ENCODE peak calls at places on chromosomes 1 and 21, in seven cellular contexts. One of them, this sample, is unnamed.

GRCh38 chr1:167770127-167770526 is 48.3 kb downstream of the MPZL1 start:
- DNase-seq in prostate gland: no peak
- DNase-seq in suprapubic skin: no peak
- DNase-seq in transverse colon: no peak
- DNase-seq in HCT116: no peak
- DNase-seq in GM12892: no peak
- DNase-seq in stomach: no peak
- DNase-seq in this sample: no peak

GRCh38 chr1:67677408-67677807 is 7.6 kb upstream of the GADD45A start:
- DNase-seq in GM12892: no peak
- DNase-seq in stomach: no peak
- DNase-seq in prostate gland: no peak
- DNase-seq in transverse colon: no peak
- DNase-seq in HCT116: no peak
- DNase-seq in suprapubic skin: no peak
- DNase-seq in this sample: no peak

GRCh38 chr1:193558491-193559028 is 372.1 kb upstream of the B3GALT2 start:
- DNase-seq in HCT116: peak
- DNase-seq in GM12892: no peak
- DNase-seq in prostate gland: no peak
- DNase-seq in stomach: no peak
- DNase-seq in transverse colon: no peak
- DNase-seq in suprapubic skin: no peak
- DNase-seq in this sample: no peak

GRCh38 chr1:116769050-116769449 is 14.8 kb downstream of the CD2 start:
- DNase-seq in HCT116: no peak
- DNase-seq in suprapubic skin: no peak
- DNase-seq in GM12892: no peak
- DNase-seq in transverse colon: no peak
- DNase-seq in stomach: no peak
- DNase-seq in prostate gland: no peak
- DNase-seq in this sample: no peak

GRCh38 chr1:25482211-25482610 is 51.5 kb downstream of the MACO1 start:
- DNase-seq in prostate gland: no peak
- DNase-seq in stomach: no peak
- DNase-seq in transverse colon: no peak
- DNase-seq in suprapubic skin: no peak
- DNase-seq in GM12892: no peak
- DNase-seq in HCT116: no peak
- DNase-seq in this sample: no peak

GRCh38 chr1:150162862-150163706 is 13.4 kb downstream of the PLEKHO1 start:
- DNase-seq in HCT116: no peak
- DNase-seq in stomach: peak
- DNase-seq in GM12892: no peak
- DNase-seq in suprapubic skin: peak
- DNase-seq in transverse colon: peak
- DNase-seq in prostate gland: peak
- DNase-seq in this sample: no peak

GRCh38 chr1:77538956-77539509 is 143.4 kb downstream of the ZZZ3 start:
- DNase-seq in transverse colon: peak
- DNase-seq in HCT116: no peak
- DNase-seq in prostate gland: no peak
- DNase-seq in GM12892: no peak
- DNase-seq in suprapubic skin: no peak
- DNase-seq in stomach: no peak
- DNase-seq in this sample: no peak

GRCh38 chr1:94063379-94063778 is 57.6 kb downstream of the ABCA4 start:
- DNase-seq in HCT116: peak
- DNase-seq in suprapubic skin: no peak
- DNase-seq in stomach: peak
- DNase-seq in prostate gland: no peak
- DNase-seq in GM12892: no peak
- DNase-seq in transverse colon: peak
- DNase-seq in this sample: no peak

GRCh38 chr1:226982451-226983177 is 42.5 kb downstream of the COQ8A start:
- DNase-seq in suprapubic skin: no peak
- DNase-seq in transverse colon: no peak
- DNase-seq in prostate gland: no peak
- DNase-seq in GM12892: no peak
- DNase-seq in HCT116: no peak
- DNase-seq in stomach: no peak
- DNase-seq in this sample: no peak

GRCh38 chr1:21242846-21243245 is 47.4 kb downstream of the ECE1 start:
- DNase-seq in GM12892: no peak
- DNase-seq in HCT116: no peak
- DNase-seq in suprapubic skin: no peak
- DNase-seq in transverse colon: no peak
- DNase-seq in prostate gland: no peak
- DNase-seq in stomach: no peak
- DNase-seq in this sample: no peak

GRCh38 chr1:204841316-204841715 is 29.3 kb upstream of the NFASC start:
- DNase-seq in GM12892: no peak
- DNase-seq in transverse colon: no peak
- DNase-seq in prostate gland: no peak
- DNase-seq in stomach: no peak
- DNase-seq in HCT116: no peak
- DNase-seq in suprapubic skin: no peak
- DNase-seq in this sample: no peak

GRCh38 chr21:33661146-33661545 is 18.8 kb downstream of the ITSN1 start:
- DNase-seq in suprapubic skin: no peak
- DNase-seq in transverse colon: no peak
- DNase-seq in stomach: no peak
- DNase-seq in HCT116: no peak
- DNase-seq in GM12892: no peak
- DNase-seq in prostate gland: no peak
- DNase-seq in this sample: no peak

GRCh38 chr1:200314085-200314750 is 95.6 kb downstream of the ZNF281 start:
- DNase-seq in GM12892: no peak
- DNase-seq in stomach: no peak
- DNase-seq in suprapubic skin: no peak
- DNase-seq in prostate gland: no peak
- DNase-seq in transverse colon: no peak
- DNase-seq in HCT116: no peak
- DNase-seq in this sample: no peak

GRCh38 chr1:221827307-221827642 is 85.4 kb upstream of the DUSP10 start:
- DNase-seq in prostate gland: no peak
- DNase-seq in suprapubic skin: no peak
- DNase-seq in stomach: no peak
- DNase-seq in HCT116: no peak
- DNase-seq in transverse colon: no peak
- DNase-seq in GM12892: no peak
- DNase-seq in this sample: no peak

GRCh38 chr1:25922064-25922632 is 15.9 kb upstream of the STMN1 start:
- DNase-seq in GM12892: no peak
- DNase-seq in suprapubic skin: no peak
- DNase-seq in transverse colon: no peak
- DNase-seq in prostate gland: no peak
- DNase-seq in stomach: no peak
- DNase-seq in HCT116: no peak
- DNase-seq in this sample: no peak

GRCh38 chr1:156146006-156146748 is 7.2 kb upstream of the SEMA4A start:
- DNase-seq in HCT116: peak
- DNase-seq in GM12892: peak
- DNase-seq in transverse colon: peak
- DNase-seq in suprapubic skin: peak
- DNase-seq in prostate gland: peak
- DNase-seq in stomach: peak
- DNase-seq in this sample: no peak

GRCh38 chr1:112358798-112359408 is 37.1 kb upstream of the CTTNBP2NL start:
- DNase-seq in GM12892: peak
- DNase-seq in transverse colon: peak
- DNase-seq in HCT116: peak
- DNase-seq in suprapubic skin: peak
- DNase-seq in prostate gland: peak
- DNase-seq in stomach: peak
- DNase-seq in this sample: peak

GRCh38 chr1:153775432-153776311 is 465 bp downstream of the SLC27A3 start:
- DNase-seq in suprapubic skin: peak
- DNase-seq in GM12892: peak
- DNase-seq in stomach: peak
- DNase-seq in prostate gland: peak
- DNase-seq in HCT116: peak
- DNase-seq in transverse colon: peak
- DNase-seq in this sample: peak
- TF ChIP-seq POLR2A in suprapubic skin: peak
- TF ChIP-seq POLR2A in GM12892: no peak
- TF ChIP-seq POLR2A in stomach: no peak
- TF ChIP-seq POLR2A in prostate gland: peak
- TF ChIP-seq POLR2A in HCT116: peak
- TF ChIP-seq POLR2A in transverse colon: peak
- TF ChIP-seq POLR2A in this sample: no peak

DNA sequence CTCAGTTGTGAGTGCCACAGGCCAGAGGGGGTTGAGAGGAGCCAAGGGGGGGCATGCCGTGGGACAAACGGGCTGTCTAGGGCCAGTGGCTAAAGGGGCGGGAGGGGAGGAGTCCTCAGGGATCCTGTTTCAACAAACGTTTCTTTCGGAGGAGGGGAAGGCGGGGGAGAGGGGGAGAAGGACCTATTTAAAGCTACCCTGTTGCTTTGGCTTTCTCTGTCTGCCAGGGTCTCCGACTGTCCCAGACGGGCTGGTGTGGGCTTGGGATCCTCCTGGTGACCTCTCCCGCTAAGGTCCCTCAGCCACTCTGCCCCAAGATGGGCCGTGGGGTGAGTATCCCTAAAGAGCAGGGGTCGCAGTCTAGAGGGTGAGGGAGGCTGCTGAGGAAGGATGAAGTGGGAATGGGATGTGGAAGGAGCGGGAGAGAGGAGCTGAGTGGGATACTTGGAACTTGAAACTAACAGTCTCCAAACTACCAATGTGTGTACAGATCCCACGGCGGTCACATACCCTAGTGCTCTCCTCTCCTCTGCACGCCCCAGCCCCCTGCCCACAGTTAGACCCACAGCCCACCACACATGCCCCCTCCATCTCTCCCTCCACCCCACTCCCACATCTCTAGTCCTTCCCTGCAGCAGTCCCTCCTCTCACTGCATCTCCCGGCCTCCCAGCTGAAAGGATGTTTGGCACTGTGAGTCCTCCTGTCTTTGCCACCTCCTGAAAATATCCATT is at the start of gene ATP1A2:
- DNase-seq in stomach: no peak
- DNase-seq in GM12892: no peak
- DNase-seq in prostate gland: no peak
- DNase-seq in suprapubic skin: no peak
- DNase-seq in transverse colon: no peak
- DNase-seq in HCT116: no peak
- DNase-seq in this sample: no peak
- TF ChIP-seq POLR2AphosphoS5 in stomach: no peak
- TF ChIP-seq POLR2AphosphoS5 in GM12892: no peak
- TF ChIP-seq POLR2AphosphoS5 in prostate gland: no peak
- TF ChIP-seq POLR2AphosphoS5 in suprapubic skin: no peak
- TF ChIP-seq POLR2AphosphoS5 in transverse colon: peak
- TF ChIP-seq POLR2AphosphoS5 in HCT116: no peak
- TF ChIP-seq POLR2AphosphoS5 in this sample: no peak

DNA sequence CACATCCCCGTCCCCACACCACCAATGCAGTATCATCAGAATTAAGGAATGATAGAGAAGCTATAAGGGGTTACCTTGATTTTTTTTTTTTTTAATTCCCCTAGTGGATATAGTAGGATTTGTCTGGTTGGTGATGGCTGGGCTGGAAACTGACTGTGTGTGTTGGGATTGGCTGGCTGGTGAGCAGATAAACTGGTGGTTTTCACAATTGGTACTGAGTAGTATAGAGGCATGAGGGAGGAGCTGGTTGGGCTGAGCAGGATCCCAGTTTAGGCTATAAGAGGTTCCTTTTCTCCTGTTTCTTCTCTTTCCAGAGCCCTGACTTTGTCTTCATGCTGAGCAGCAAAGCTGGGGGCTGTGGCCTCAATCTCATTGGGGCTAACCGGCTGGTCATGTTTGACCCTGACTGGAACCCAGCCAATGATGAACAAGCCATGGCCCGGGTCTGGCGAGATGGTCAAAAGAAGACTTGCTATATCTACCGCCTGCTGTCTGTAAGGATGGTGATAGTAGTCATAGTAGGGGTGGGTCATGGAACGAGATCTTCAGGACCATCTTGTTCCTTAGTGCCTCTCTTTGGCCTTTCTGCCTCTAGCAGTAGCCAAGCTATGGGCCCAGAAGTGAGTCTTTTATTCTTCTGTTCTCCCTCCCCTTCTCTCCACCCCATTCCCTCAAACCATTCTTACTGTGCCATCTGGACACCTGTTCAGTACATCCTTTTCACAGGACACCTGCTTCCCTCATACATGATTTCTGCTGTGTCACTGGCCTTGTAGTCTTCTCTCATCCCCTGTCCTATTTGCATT is 26.9 kb downstream of the RAD54L start:
- DNase-seq in stomach: no peak
- DNase-seq in transverse colon: no peak
- DNase-seq in prostate gland: no peak
- DNase-seq in HCT116: no peak
- DNase-seq in suprapubic skin: no peak
- DNase-seq in GM12892: no peak
- DNase-seq in this sample: no peak
- TF ChIP-seq POLR2A in stomach: no peak
- TF ChIP-seq POLR2A in transverse colon: no peak
- TF ChIP-seq POLR2A in prostate gland: no peak
- TF ChIP-seq POLR2A in HCT116: no peak
- TF ChIP-seq POLR2A in suprapubic skin: no peak
- TF ChIP-seq POLR2A in GM12892: no peak
- TF ChIP-seq POLR2A in this sample: peak

DNA sequence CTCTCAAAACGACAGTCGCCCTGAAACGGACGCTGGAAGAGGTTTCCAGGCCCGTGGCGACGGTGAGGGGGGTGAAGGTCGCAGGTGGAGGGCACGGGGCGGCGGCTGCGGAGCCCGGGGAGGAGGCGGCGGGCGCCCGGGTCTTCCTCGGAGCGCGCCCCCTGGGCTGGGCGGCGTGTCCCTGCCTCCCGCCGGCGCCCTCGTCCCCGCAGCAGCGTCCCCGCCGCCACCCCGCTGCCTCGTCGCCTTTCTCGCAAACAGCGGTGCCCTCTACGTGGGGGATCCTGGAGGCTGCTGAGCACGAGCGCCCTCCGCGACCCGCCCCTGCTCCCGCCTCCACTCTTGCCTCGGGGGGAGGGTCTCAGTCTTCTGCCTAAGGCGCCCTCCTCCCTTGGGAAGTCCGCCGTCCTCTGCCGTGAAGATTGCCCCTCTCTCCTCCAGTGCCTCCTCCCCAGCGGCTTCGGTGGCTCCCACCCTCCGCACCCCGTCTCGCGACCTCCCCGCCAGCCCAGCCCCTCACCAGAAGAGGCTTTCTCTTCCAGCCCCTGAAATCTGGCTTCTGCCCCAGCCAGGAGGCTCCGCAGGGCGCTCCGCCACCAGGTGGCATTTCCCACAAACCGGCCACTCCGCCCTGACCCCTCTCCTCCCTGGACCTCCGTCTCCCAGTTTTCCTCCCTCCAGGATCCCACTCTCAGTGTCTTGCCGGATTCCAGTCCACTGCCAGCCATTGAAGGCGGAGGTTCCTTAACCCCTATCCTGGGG is 227.4 kb downstream of the SDCCAG8 start:
- DNase-seq in suprapubic skin: no peak
- DNase-seq in prostate gland: no peak
- DNase-seq in GM12892: no peak
- DNase-seq in HCT116: no peak
- DNase-seq in transverse colon: no peak
- DNase-seq in stomach: no peak
- DNase-seq in this sample: no peak
- TF ChIP-seq POLR2AphosphoS5 in suprapubic skin: no peak
- TF ChIP-seq POLR2AphosphoS5 in prostate gland: no peak
- TF ChIP-seq POLR2AphosphoS5 in GM12892: no peak
- TF ChIP-seq POLR2AphosphoS5 in HCT116: no peak
- TF ChIP-seq POLR2AphosphoS5 in transverse colon: no peak
- TF ChIP-seq POLR2AphosphoS5 in stomach: no peak
- TF ChIP-seq POLR2AphosphoS5 in this sample: no peak

This sample was measured in GM12891.